ENCODE peak calls at places on chromosomes 11 and 22, in six cellular contexts. Z is iris pigment epithelial cell, I is NCI-H1105, C is HT1080, D is HL-60, T is brain microvascular endothelial cell. U is an unnamed sample.

GRCh38 chr11:47967577-47968230 is 12.7 kb upstream of the PTPRJ start:
- DNase-seq in D (no peak), Z (no peak), C (no peak), T (peak; percentile 48), I (no peak), U (no peak)

GRCh38 chr22:50733521-50734342 is 4.3 kb upstream of the ACR start:
- DNase-seq in Z (peak; percentile 20), D (no peak), T (no peak), C (peak; percentile 11), I (no peak), U (no peak)

GRCh38 chr22:38850941-38851849 is 7.4 kb upstream of the NPTXR start:
- DNase-seq in T (peak; percentile 44), I (no peak), Z (peak; percentile 79), C (peak; percentile 87), D (no peak), U (no peak)

GRCh38 chr22:46011627-46012181 is 34.7 kb upstream of the WNT7B start:
- DNase-seq in D (no peak), C (no peak), I (no peak), T (no peak), Z (no peak), U (no peak)

GRCh38 chr22:28674121-28674563 is 5.5 kb downstream of the TTC28 start:
- DNase-seq in C (peak; percentile 76), I (no peak), D (peak; percentile 83), T (peak; percentile 18), Z (peak; percentile 80), U (no peak)

GRCh38 chr11:86182976-86183584 is 61.5 kb upstream of the EED start:
- DNase-seq in C (peak; percentile 77), I (no peak), D (peak; percentile 44), Z (no peak), T (no peak), U (no peak)

GRCh38 chr11:70696076-70696475 is 297.7 kb downstream of the CTTN start:
- DNase-seq in I (no peak), C (no peak), T (no peak), D (no peak), Z (no peak), U (no peak)

GRCh38 chr11:73889019-73889418 is 12.2 kb downstream of the PAAF1 start:
- DNase-seq in Z (peak; percentile 51), T (no peak), I (no peak), C (peak; percentile 13), D (no peak), U (no peak)

GRCh38 chr11:103055174-103055890 is 36.6 kb downstream of the DCUN1D5 start:
- DNase-seq in D (no peak), T (peak; percentile 20), I (peak; percentile 43), Z (peak; percentile 49), C (peak; percentile 17), U (no peak)

GRCh38 chr11:34512810-34513673 is 552 bp downstream of the ELF5 start:
- DNase-seq in I (no peak), D (peak; percentile 68), Z (peak; percentile 65), C (peak; percentile 56), T (peak; percentile 58), U (peak; percentile 47)

GRCh38 chr22:46149493-46149997 is 781 bp upstream of the PPARA start:
- DNase-seq in T (no peak), C (no peak), I (peak; percentile 64), D (peak; percentile 29), Z (peak; percentile 10), U (no peak)

GRCh38 chr11:46490576-46491100 is 99.1 kb upstream of the CHRM4 start:
- DNase-seq in C (peak; percentile 51), T (peak; percentile 22), Z (peak; percentile 61), D (no peak), I (no peak), U (no peak)

GRCh38 chr11:46200537-46201281 is 76.8 kb upstream of the CREB3L1 start:
- DNase-seq in T (no peak), C (peak; percentile 76), D (no peak), Z (no peak), I (no peak), U (no peak)